ENCODE peak calls at places on chromosomes 2 and 18, in ten cellular contexts. F is NCI-H1105 treated with DMSO at 0.1 percent for 48 hours; O is CD8-positive, alpha-beta T cell; T is left cardiac atrium; S is left lung; M is NCI-H1436; U is Caki2; E is stimulated activated CD8-positive, alpha-beta memory T cell treated with anti-CD3 and anti-CD28 coated beads, Interleukin-2, amount 100 ng/mL, for 48 hours; I is memory B cell; L is midbrain. K is an unnamed sample.

GRCh38 chr18:56576826-56577573 is 61.4 kb downstream of the TXNL1 start:
- DNase-seq in F (no peak), O (no peak), T (peak; percentile 69), S (no peak), M (no peak), U (no peak), E (no peak), I (no peak), L (no peak), K (peak; percentile 82)

GRCh38 chr2:224369028-224369632 is 32.8 kb downstream of the FAM124B start:
- DNase-seq in F (peak; percentile 20), O (no peak), T (no peak), S (no peak), M (peak; percentile 54), U (peak; percentile 30), E (no peak), I (no peak), L (peak; percentile 5), K (no peak)

GRCh38 chr2:121254748-121255147 is 30.3 kb downstream of the TFCP2L1 start:
- DNase-seq in F (peak; percentile 93), O (no peak), T (no peak), S (peak; percentile 80), M (peak; percentile 65), U (no peak), E (no peak), I (no peak), L (no peak), K (no peak)

GRCh38 chr2:189222440-189222839 is 42.9 kb upstream of the COL5A2 start:
- DNase-seq in F (peak; percentile 0), O (no peak), T (peak; percentile 59), S (peak; percentile 66), M (no peak), U (no peak), E (no peak), I (no peak), L (no peak), K (peak; percentile 17)

GRCh38 chr2:60411295-60411694 is 142.2 kb downstream of the BCL11A start:
- DNase-seq in F (no peak), O (no peak), T (no peak), S (no peak), M (no peak), U (no peak), E (no peak), I (no peak), L (no peak), K (no peak)

GRCh38 chr2:11579867-11580659 is 46.2 kb downstream of the GREB1 start:
- DNase-seq in F (no peak), O (no peak), T (no peak), S (no peak), M (no peak), U (no peak), E (no peak), I (no peak), L (no peak), K (no peak)

GRCh38 chr18:10194592-10194991 is 259.8 kb upstream of the APCDD1 start:
- DNase-seq in F (no peak), O (no peak), T (no peak), S (no peak), M (no peak), U (no peak), E (no peak), I (no peak), L (no peak), K (no peak)

GRCh38 chr18:78804206-78805030 is 175.2 kb upstream of the SALL3 start:
- DNase-seq in F (no peak), O (no peak), T (no peak), S (no peak), M (no peak), U (no peak), E (no peak), I (no peak), L (no peak), K (no peak)

GRCh38 chr2:96751800-96752199 is 8.9 kb upstream of the CNNM4 start:
- DNase-seq in F (no peak), O (no peak), T (no peak), S (no peak), M (no peak), U (no peak), E (no peak), I (no peak), L (no peak), K (no peak)

GRCh38 chr2:75833386-75833785 is 122.7 kb upstream of the GCFC2 start:
- DNase-seq in F (no peak), O (no peak), T (no peak), S (no peak), M (no peak), U (peak; percentile 6), E (no peak), I (no peak), L (no peak), K (no peak)

GRCh38 chr2:58671675-58672074 is 430.6 kb upstream of the FANCL start:
- DNase-seq in F (no peak), O (no peak), T (no peak), S (no peak), M (no peak), U (no peak), E (no peak), I (no peak), L (no peak), K (no peak)

K was measured in left ventricle myocardium superior.